ENCODE peak calls at places on chromosomes 3 and 15, in nine cellular contexts. G is iPS DF 19.7, R is GM13977, U is EH, F is neural progenitor cell, V is bronchial epithelial cell, Y is fibroblast of mammary gland, O is upper lobe of left lung, Z is HuH-7. P is an unnamed sample.

GRCh38 chr15:63478243-63478642 is 26.1 kb upstream of the USP3 start:
- DNase-seq in G (no peak), R (no peak), U (no peak), F (no peak), V (no peak), Y (no peak), O (no peak), Z (no peak), P (no peak)

GRCh38 chr3:78906245-78906644 is 861.6 kb downstream of the ROBO1 start:
- DNase-seq in G (no peak), R (no peak), U (no peak), F (no peak), V (peak), Y (no peak), O (no peak), Z (no peak), P (no peak)

GRCh38 chr3:16013563-16013962 is 160.9 kb upstream of the GALNT15 start:
- DNase-seq in G (no peak), R (no peak), U (peak), F (no peak), V (peak), Y (peak), O (no peak), Z (no peak), P (no peak)

GRCh38 chr3:120506828-120507774 is 56.3 kb upstream of the FSTL1 start:
- DNase-seq in G (no peak), R (no peak), U (peak), F (peak), V (peak), Y (peak), O (no peak), Z (peak), P (no peak)

GRCh38 chr3:30146978-30147377 is 459.4 kb upstream of the TGFBR2 start:
- DNase-seq in G (no peak), R (no peak), U (peak), F (peak), V (no peak), Y (no peak), O (no peak), Z (no peak), P (no peak)

GRCh38 chr3:23743141-23743784 is 62.5 kb upstream of the UBE2E1 start:
- DNase-seq in G (no peak), R (no peak), U (no peak), F (peak), V (no peak), Y (no peak), O (peak), Z (no peak), P (no peak)

GRCh38 chr3:159645874-159646273 is 342.8 kb upstream of the IL12A start:
- DNase-seq in G (no peak), R (no peak), U (peak), F (no peak), V (no peak), Y (peak), O (no peak), Z (no peak), P (no peak)

GRCh38 chr15:29242466-29243242 is 27.0 kb downstream of the NSMCE3 start:
- DNase-seq in G (no peak), R (no peak), U (peak), F (no peak), V (no peak), Y (peak), O (no peak), Z (no peak), P (no peak)

GRCh38 chr3:134029256-134029733 is 430 bp downstream of the SLCO2A1 start:
- DNase-seq in G (no peak), R (no peak), U (peak), F (no peak), V (no peak), Y (no peak), O (no peak), Z (peak), P (no peak)

GRCh38 chr15:37698679-37699078 is 235.8 kb upstream of the TMCO5A start:
- DNase-seq in G (no peak), R (no peak), U (peak), F (no peak), V (peak), Y (peak), O (no peak), Z (no peak), P (no peak)

P was measured in AG04449.